ENCODE peak calls at places on chromosome 12, in seven cellular contexts. X is brain pericyte; Y is brain microvascular endothelial cell; N is HEK293T; Q is HTR-8/SVneo; O is stimulated activated CD8-positive, alpha-beta memory T cell treated with anti-CD3 and anti-CD28 coated beads, Interleukin-15, amount 100 ng/mL, for 1 hour; J is activated naive CD4-positive, alpha-beta T cell. V is an unnamed sample.

GRCh38 chr12:104533134-104533533 is 76.4 kb downstream of the CHST11 start:
- DNase-seq in N (no peak), O (no peak), X (no peak), J (no peak), Y (no peak), Q (no peak), V (no peak)

GRCh38 chr12:92759634-92760268 is 57.0 kb downstream of the PLEKHG7 start:
- DNase-seq in J (no peak), O (no peak), Y (peak), N (no peak), X (peak), Q (peak), V (no peak)

GRCh38 chr12:116592116-116592637 is 33.0 kb downstream of the MAP1LC3B2 start:
- DNase-seq in Y (no peak), X (no peak), Q (no peak), O (no peak), N (no peak), J (no peak), V (no peak)

GRCh38 chr12:20213851-20214250 is 154.5 kb upstream of the PDE3A start:
- DNase-seq in Q (no peak), Y (no peak), O (no peak), X (no peak), J (no peak), N (no peak), V (no peak)

GRCh38 chr12:21939435-21939834 is 1.8 kb downstream of the ABCC9 start:
- DNase-seq in J (no peak), N (peak), X (no peak), Q (no peak), Y (no peak), O (no peak), V (no peak)

GRCh38 chr12:66188584-66189475 is at the start of gene IRAK3:
- DNase-seq in Y (no peak), J (no peak), X (no peak), O (no peak), Q (no peak), N (no peak), V (peak)

GRCh38 chr12:92469837-92470236 is 233.0 kb upstream of the PLEKHG7 start:
- DNase-seq in Q (no peak), O (no peak), X (no peak), N (no peak), Y (peak), J (no peak), V (no peak)

GRCh38 chr12:3630621-3631271 is 122.2 kb downstream of the CRACR2A start:
- DNase-seq in J (no peak), O (no peak), Y (no peak), N (no peak), Q (no peak), X (no peak), V (no peak)

GRCh38 chr12:49588761-49589516 is 16.5 kb downstream of the FAM186B start:
- DNase-seq in O (no peak), N (no peak), J (no peak), Y (no peak), X (no peak), Q (no peak), V (no peak)

GRCh38 chr12:81758421-81759214 is 532 bp downstream of the PPFIA2 start:
- DNase-seq in Y (peak), J (no peak), N (peak), Q (peak), X (no peak), O (no peak), V (peak)

GRCh38 chr12:27733052-27733656 is 22.5 kb downstream of the MRPS35 start:
- DNase-seq in N (peak), X (no peak), Y (peak), Q (peak), O (no peak), J (no peak), V (no peak)

GRCh38 chr12:3257411-3257810 is 180.2 kb downstream of the TSPAN9 start:
- DNase-seq in Y (no peak), X (peak), Q (no peak), J (no peak), O (no peak), N (no peak), V (no peak)